ENCODE peak calls at places on chromosome 13, in nine cellular contexts. Q, S, E, L, R, I, T, K and W are unnamed samples.

GRCh38 chr13:31765441-31765840 is 26.1 kb downstream of the RXFP2 start:
- DNase-seq in Q (no peak), S (no peak), E (no peak), L (no peak), R (no peak), I (peak; percentile 93), T (peak; percentile 89), K (no peak), W (no peak)

GRCh38 chr13:92232880-92233279 is 834.5 kb downstream of the GPC5 start:
- DNase-seq in Q (no peak), S (no peak), E (no peak), L (no peak), R (no peak), I (no peak), T (no peak), K (peak; percentile 19), W (no peak)

GRCh38 chr13:62250501-62251175 is 835.0 kb upstream of the PCDH20 start:
- DNase-seq in Q (no peak), S (no peak), E (no peak), L (no peak), R (no peak), I (peak; percentile 6), T (no peak), K (peak; percentile 26), W (no peak)

GRCh38 chr13:104385409-104385808 is 1319.2 kb upstream of the SLC10A2 start:
- DNase-seq in Q (no peak), S (no peak), E (no peak), L (no peak), R (no peak), I (peak; percentile 88), T (peak; percentile 56), K (no peak), W (no peak)

GRCh38 chr13:36850790-36851438 is 31.9 kb downstream of the RFXAP start:
- DNase-seq in Q (peak; percentile 41), S (peak; percentile 62), E (peak; percentile 29), L (peak; percentile 20), R (peak; percentile 73), I (no peak), T (no peak), K (no peak), W (no peak)

GRCh38 chr13:41848435-41849255 is 112.3 kb downstream of the VWA8 start:
- DNase-seq in Q (no peak), S (no peak), E (no peak), L (no peak), R (no peak), I (peak; percentile 74), T (peak; percentile 52), K (no peak), W (no peak)

GRCh38 chr13:102584423-102584822 is 12.4 kb upstream of the TPP2 start:
- DNase-seq in Q (no peak), S (no peak), E (peak; percentile 28), L (no peak), R (no peak), I (no peak), T (no peak), K (no peak), W (no peak)

GRCh38 chr13:63472736-63473135 is 2057.1 kb upstream of the PCDH20 start:
- DNase-seq in Q (no peak), S (no peak), E (no peak), L (no peak), R (no peak), I (no peak), T (no peak), K (no peak), W (no peak)

GRCh38 chr13:76820759-76821158 is 65.4 kb downstream of the KCTD12 start:
- DNase-seq in Q (no peak), S (no peak), E (no peak), L (no peak), R (peak; percentile 8), I (no peak), T (no peak), K (no peak), W (no peak)

GRCh38 chr13:71374471-71375041 is 492.4 kb downstream of the DACH1 start:
- DNase-seq in Q (peak; percentile 17), S (no peak), E (no peak), L (no peak), R (no peak), I (peak; percentile 6), T (no peak), K (no peak), W (no peak)

GRCh38 chr13:100674363-100674847 is at the start of gene TMTC4:
- DNase-seq in Q (peak; percentile 85), S (no peak), E (no peak), L (peak; percentile 50), R (peak; percentile 35), I (no peak), T (no peak), K (peak; percentile 79), W (no peak)

GRCh38 chr13:95714142-95714832 is 37.3 kb downstream of the DNAJC3 start:
- DNase-seq in Q (no peak), S (no peak), E (no peak), L (no peak), R (no peak), I (peak; percentile 83), T (peak; percentile 89), K (peak; percentile 16), W (peak; percentile 2)

GRCh38 chr13:67619987-67620386 is 389.9 kb upstream of the PCDH9 start:
- DNase-seq in Q (no peak), S (no peak), E (no peak), L (no peak), R (no peak), I (peak; percentile 81), T (peak; percentile 64), K (peak; percentile 4), W (no peak)

GRCh38 chr13:111177081-111177711 is 62.1 kb downstream of the ARHGEF7 start:
- DNase-seq in Q (no peak), S (no peak), E (no peak), L (peak; percentile 90), R (no peak), I (peak; percentile 86), T (peak; percentile 68), K (no peak), W (no peak)

GRCh38 chr13:114339779-114340534 is 25.7 kb downstream of the CHAMP1 start:
- DNase-seq in Q (no peak), S (no peak), E (peak; percentile 69), L (peak; percentile 63), R (peak; percentile 47), I (peak; percentile 26), T (peak; percentile 30), K (no peak), W (peak; percentile 81)

GRCh38 chr13:44648392-44649117 is 72.4 kb upstream of the TSC22D1 start:
- DNase-seq in Q (no peak), S (no peak), E (no peak), L (no peak), R (peak; percentile 43), I (no peak), T (no peak), K (peak; percentile 16), W (no peak)

GRCh38 chr13:25422153-25422552 is 50.4 kb downstream of the ATP8A2 start:
- DNase-seq in Q (no peak), S (no peak), E (no peak), L (no peak), R (no peak), I (no peak), T (no peak), K (no peak), W (no peak)

GRCh38 chr13:35964764-35965163 is 166.4 kb downstream of the DCLK1 start:
- DNase-seq in Q (no peak), S (no peak), E (no peak), L (no peak), R (no peak), I (no peak), T (peak; percentile 68), K (peak; percentile 41), W (no peak)

GRCh38 chr13:80274643-80275042 is 66.3 kb downstream of the SPRY2 start:
- DNase-seq in Q (no peak), S (no peak), E (no peak), L (no peak), R (no peak), I (no peak), T (peak; percentile 2), K (no peak), W (no peak)

GRCh38 chr13:94548382-94549240 is 47.3 kb downstream of the TGDS start:
- DNase-seq in Q (peak; percentile 82), S (peak; percentile 81), E (peak; percentile 52), L (peak; percentile 48), R (peak; percentile 80), I (peak; percentile 48), T (peak; percentile 29), K (peak; percentile 78), W (peak; percentile 80)

DNA sequence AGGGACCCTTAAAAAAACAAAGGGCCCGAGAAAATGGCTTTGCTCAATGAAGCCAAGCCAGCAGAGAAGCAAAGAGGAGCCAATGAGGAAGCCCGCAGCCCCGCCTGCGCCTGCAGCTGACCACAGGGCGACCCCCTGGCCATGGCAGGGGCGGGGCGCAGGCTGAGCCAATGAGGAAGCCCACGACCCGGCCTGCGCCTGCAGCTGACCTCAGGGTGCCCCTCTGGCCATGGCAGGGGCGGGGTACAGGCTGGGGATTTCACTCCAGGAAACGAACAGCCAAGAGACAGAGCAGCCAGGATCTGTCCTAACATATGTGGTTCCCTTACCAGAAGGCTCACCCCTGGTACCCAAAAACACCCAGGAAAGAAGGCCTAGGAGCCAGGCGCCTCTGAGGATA is 101.4 kb downstream of the STK24 start:
- DNase-seq in Q (peak; percentile 93), S (peak; percentile 95), E (no peak), L (no peak), R (peak; percentile 80), I (no peak), T (no peak), K (no peak), W (no peak)
- H4K20me1 ChIP-seq in Q (peaks cover 75% of the 10 kb centered on the region), S (no peaks in the 10 kb centered on the region), E (no peaks in the 10 kb centered on the region), L (peaks cover 45% of the 10 kb centered on the region), R (peaks cover 25% of the 10 kb centered on the region), I (no peaks in the 10 kb centered on the region), T (peaks cover 24% of the 10 kb centered on the region), K (peaks cover 7% of the 10 kb centered on the region), W (peaks cover 4% of the 10 kb centered on the region)

DNA sequence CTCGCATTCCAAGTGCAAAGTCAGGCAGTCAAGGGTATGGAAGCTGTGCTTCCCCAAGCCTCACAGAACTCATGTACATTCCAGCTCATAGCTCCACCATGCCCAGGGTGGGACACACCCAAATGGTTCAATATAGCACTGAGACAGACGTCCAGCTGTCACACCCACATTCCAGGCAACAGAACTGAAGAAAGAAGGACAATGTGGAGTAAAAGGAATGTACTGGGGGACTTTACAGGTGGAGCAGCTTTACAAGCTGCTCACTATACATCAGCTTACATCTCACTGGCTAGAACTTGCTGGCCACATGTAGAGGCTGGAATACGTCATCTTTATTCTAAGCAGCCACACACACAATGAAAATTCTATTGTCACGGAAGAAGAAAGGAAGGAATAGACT is 86.3 kb downstream of the KLF12 start:
- DNase-seq in Q (peak; percentile 13), S (no peak), E (no peak), L (no peak), R (no peak), I (peak; percentile 35), T (no peak), K (peak; percentile 54), W (no peak)
- H3K4me1 ChIP-seq in Q (peaks cover 21% of the 10 kb centered on the region), S (no peaks in the 10 kb centered on the region), E (peaks cover 9% of the 10 kb centered on the region), L (peaks cover 22% of the 10 kb centered on the region), R (no peaks in the 10 kb centered on the region), I (peaks cover 5% of the 10 kb centered on the region), T (peaks cover 12% of the 10 kb centered on the region), K (no peaks in the 10 kb centered on the region), W (no peaks in the 10 kb centered on the region)

GRCh38 chr13:27969073-27969865 is at the start of gene CDX2:
- DNase-seq in Q (peak; percentile 51), S (peak; percentile 83), E (no peak), L (no peak), R (peak; percentile 87), I (no peak), T (no peak), K (peak; percentile 86), W (no peak)
- H4K20me1 ChIP-seq in Q (peaks cover 95% of the 10 kb centered on the region), S (peaks cover 4% of the 10 kb centered on the region), E (no peaks in the 10 kb centered on the region), L (no peaks in the 10 kb centered on the region), R (peaks cover 42% of the 10 kb centered on the region), I (no peaks in the 10 kb centered on the region), T (peaks cover 4% of the 10 kb centered on the region), K (peaks cover 6% of the 10 kb centered on the region), W (no peaks in the 10 kb centered on the region)

GRCh38 chr13:40631605-40632004 is 34.8 kb downstream of the FOXO1 start:
- DNase-seq in Q (no peak), S (no peak), E (no peak), L (no peak), R (no peak), I (no peak), T (no peak), K (no peak), W (no peak)
- H3K4me1 ChIP-seq in Q (no peaks in the 10 kb centered on the region), S (peaks cover 2% of the 10 kb centered on the region), E (peaks cover 66% of the 10 kb centered on the region), L (no peaks in the 10 kb centered on the region), R (peaks cover 49% of the 10 kb centered on the region), I (no peaks in the 10 kb centered on the region), T (no peaks in the 10 kb centered on the region), K (no peaks in the 10 kb centered on the region), W (no peaks in the 10 kb centered on the region)